ENCODE peak calls at places on chromosomes 6 and 20, in four cellular contexts. K is WTC11, U is K562, G is HepG2. A is an unnamed sample.
A peak's percentile ranks its signal among the peaks of the same experiment; 100 is the strongest.

GRCh38 chr6:133973109-133973971 is 20.3 kb downstream of the TBPL1 start:
- DNase-seq in K (no peak), U (peak; percentile 74), G (peak; percentile 58), A (peak; percentile 28)

GRCh38 chr6:165641672-165642156 is 21.3 kb downstream of the PDE10A start:
- DNase-seq in G (no peak), U (no peak), K (no peak), A (no peak)

GRCh38 chr6:117477988-117478852 is 4.3 kb upstream of the DCBLD1 start:
- DNase-seq in U (peak; percentile 70), G (peak; percentile 97), K (peak; percentile 11), A (no peak)

GRCh38 chr6:39962831-39963230 is 28.6 kb upstream of the MOCS1 start:
- DNase-seq in K (no peak), G (no peak), U (no peak), A (no peak)

GRCh38 chr20:50108571-50109235 is 4.2 kb downstream of the UBE2V1 start:
- DNase-seq in G (no peak), U (no peak), K (no peak), A (no peak)

GRCh38 chr6:43774776-43775583 is 5.0 kb downstream of the VEGFA start:
- DNase-seq in U (peak; percentile 92), K (peak; percentile 85), G (peak; percentile 62), A (no peak)

GRCh38 chr6:163634514-163635171 is 220.1 kb downstream of the QKI start:
- DNase-seq in K (peak; percentile 24), U (no peak), G (no peak), A (no peak)

GRCh38 chr6:61809004-61809595 is 476.9 kb downstream of the KHDRBS2 start:
- DNase-seq in U (peak; percentile 4), K (no peak), G (peak; percentile 45), A (no peak)

GRCh38 chr6:136117081-136117480 is 133.0 kb downstream of the MTFR2 start:
- DNase-seq in G (no peak), U (no peak), K (no peak), A (no peak)

GRCh38 chr20:37163832-37164554 is 15.1 kb upstream of the RPN2 start:
- DNase-seq in U (no peak), G (no peak), K (no peak), A (no peak)

GRCh38 chr6:42692151-42692911 is 30.1 kb downstream of the PRPH2 start:
- DNase-seq in U (no peak), K (no peak), G (no peak), A (no peak)

GRCh38 chr20:43507150-43508080 is at the start of gene L3MBTL1:
- DNase-seq in G (peak; percentile 70), U (peak; percentile 78), K (peak; percentile 72), A (no peak)

GRCh38 chr6:112910256-112910655 is 563.1 kb downstream of the RFPL4B start:
- DNase-seq in U (no peak), G (no peak), K (no peak), A (no peak)

GRCh38 chr6:159033160-159034049 is 11.4 kb downstream of the TAGAP start:
- DNase-seq in G (peak; percentile 19), U (no peak), K (no peak), A (no peak)

GRCh38 chr6:7770111-7770510 is 44.2 kb downstream of the BMP6 start:
- DNase-seq in G (no peak), K (no peak), U (no peak), A (no peak)

GRCh38 chr6:53496797-53497196 is 48.1 kb downstream of the GCLC start:
- DNase-seq in U (no peak), K (no peak), G (no peak), A (no peak)

GRCh38 chr6:149233056-149233715 is 84.3 kb upstream of the TAB2 start:
- DNase-seq in U (peak; percentile 23), G (peak; percentile 63), K (no peak), A (no peak)

GRCh38 chr6:33313105-33313708 is 671 bp downstream of the TAPBP start:
- DNase-seq in G (no peak), U (peak; percentile 63), K (peak; percentile 47), A (no peak)

GRCh38 chr20:2867081-2867860 is 6.0 kb upstream of the PTPRA start:
- DNase-seq in U (no peak), G (no peak), K (no peak), A (no peak)

GRCh38 chr6:138896104-138896756 is 91.8 kb downstream of the REPS1 start:
- DNase-seq in K (no peak), U (no peak), G (no peak), A (no peak)

GRCh38 chr6:107741191-107741680 is 82.9 kb downstream of the SCML4 start:
- DNase-seq in U (no peak), K (no peak), G (no peak), A (no peak)

GRCh38 chr6:160412993-160413392 is 64.8 kb downstream of the SLC22A3 start:
- DNase-seq in G (no peak), U (no peak), K (no peak), A (no peak)

GRCh38 chr6:88653936-88654335 is 309.5 kb downstream of the RNGTT start:
- DNase-seq in K (no peak), U (no peak), G (no peak), A (no peak)

GRCh38 chr6:93318127-93318526 is 101.2 kb downstream of the EPHA7 start:
- DNase-seq in U (no peak), K (no peak), G (no peak), A (no peak)

GRCh38 chr6:156205678-156206077 is 571.5 kb upstream of the ARID1B start:
- DNase-seq in G (no peak), K (no peak), U (no peak), A (no peak)

GRCh38 chr6:31963921-31964320 is 4.9 kb downstream of the SKIC2 start:
- DNase-seq in K (no peak), G (no peak), U (no peak), A (no peak)

GRCh38 chr6:30885481-30885998 is 1.2 kb downstream of the DDR1 start:
- DNase-seq in K (no peak), U (peak; percentile 36), G (peak; percentile 70), A (no peak)

GRCh38 chr6:125597411-125598253 is 151.8 kb upstream of the HEY2 start:
- DNase-seq in G (no peak), K (no peak), U (no peak), A (no peak)

GRCh38 chr6:122352958-122353357 is 46.5 kb upstream of the HSF2 start:
- DNase-seq in G (no peak), K (no peak), U (no peak), A (no peak)

GRCh38 chr6:122347251-122347650 is 52.2 kb upstream of the HSF2 start:
- DNase-seq in U (no peak), G (no peak), K (no peak), A (no peak)
- TF ChIP-seq TCF7 in U (no peak), G (no peak), K (no peak), A (no peak)

DNA sequence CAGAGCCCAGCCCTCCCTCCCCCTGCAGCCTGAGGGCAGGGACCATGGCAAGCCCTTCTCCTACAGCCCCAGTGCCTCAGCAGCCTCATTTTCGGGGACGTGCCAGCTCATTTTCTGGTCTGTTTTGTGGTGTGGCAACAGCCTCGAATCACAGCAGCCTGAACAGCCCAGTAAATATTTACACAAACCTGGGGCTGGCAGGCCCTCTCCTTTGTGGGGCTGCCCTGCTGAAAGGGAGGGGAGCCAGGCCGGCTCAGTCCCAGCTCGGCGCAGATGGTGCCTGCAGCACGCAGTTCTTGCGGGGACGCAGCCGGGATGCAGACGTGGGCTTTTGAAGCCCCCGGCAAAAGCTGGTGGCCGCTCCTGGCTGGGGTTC is 259.8 kb downstream of the DLL1 start:
- DNase-seq in U (no peak), K (peak; percentile 4), G (no peak), A (no peak)
- TF ChIP-seq TCF7 in U (no peak), K (no peak), G (no peak), A (no peak)

DNA sequence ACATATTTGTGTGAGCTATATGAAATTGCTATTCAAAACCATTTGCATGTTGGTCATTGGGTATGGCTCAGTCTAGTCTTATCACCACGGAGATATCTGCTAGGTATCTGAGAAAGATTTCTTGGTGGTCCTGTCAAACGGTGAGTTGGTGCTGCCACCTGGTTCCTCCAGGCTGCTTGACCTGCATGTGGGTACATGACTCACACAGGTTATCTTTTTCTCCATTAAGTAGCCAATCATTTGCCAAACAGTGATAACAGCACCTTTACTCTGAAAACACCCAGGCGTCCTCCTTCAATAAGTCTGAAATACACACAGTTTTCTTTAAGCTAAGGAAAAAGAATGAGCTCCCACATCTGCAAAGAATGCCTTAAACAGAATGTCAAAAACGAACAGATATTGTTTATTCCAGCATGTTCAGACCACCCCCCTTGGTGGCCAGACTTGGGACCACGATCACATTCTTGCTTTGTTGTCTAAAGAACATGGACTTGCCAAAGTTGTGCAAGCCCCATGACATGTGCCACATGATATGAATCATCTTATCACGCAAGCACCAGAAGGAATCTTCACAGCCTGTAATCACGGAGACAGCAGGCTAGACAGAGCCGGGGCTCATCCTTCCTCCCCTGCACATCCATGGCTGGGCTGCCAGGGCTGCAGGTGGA is 200.7 kb upstream of the THBS2 start:
- DNase-seq in U (peak; percentile 42), G (peak; percentile 11), K (no peak), A (no peak)
- TF ChIP-seq TCF7 in U (no peak), G (no peak), K (no peak), A (no peak)

GRCh38 chr20:23875606-23876237 is 3.8 kb downstream of the CST5 start:
- DNase-seq in G (no peak), U (no peak), K (no peak), A (no peak)

GRCh38 chr20:23877524-23877923 is 2.0 kb downstream of the CST5 start:
- DNase-seq in K (no peak), U (no peak), G (no peak), A (no peak)

GRCh38 chr20:23878787-23879186 is 761 bp downstream of the CST5 start:
- DNase-seq in U (no peak), K (no peak), G (no peak), A (no peak)

GRCh38 chr20:23873370-23874015 is 6.1 kb downstream of the CST5 start:
- DNase-seq in K (no peak), U (no peak), G (no peak), A (no peak)

DNA sequence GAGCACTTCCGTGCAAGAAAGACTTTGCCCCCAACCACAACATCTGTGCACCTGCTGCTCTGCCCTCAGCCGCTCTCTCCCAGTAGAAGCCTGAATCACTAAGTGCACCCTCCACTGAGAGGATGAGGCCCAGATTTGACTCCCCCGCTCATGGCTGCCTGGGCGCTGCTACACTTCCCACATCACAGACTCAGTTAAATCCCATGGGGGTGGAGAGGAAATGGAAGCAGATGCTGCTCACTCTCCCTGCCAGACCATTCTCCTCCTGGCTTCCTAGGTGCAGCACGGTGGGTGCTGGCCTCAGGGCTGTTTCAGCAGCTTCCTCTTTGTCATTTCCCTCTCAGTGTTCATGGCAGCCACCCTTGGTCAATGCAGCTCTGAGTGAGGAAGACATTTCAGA is 4.8 kb downstream of the CST5 start:
- DNase-seq in K (no peak), G (no peak), U (no peak), A (no peak)
- TF ChIP-seq TCF7 in K (no peak), G (no peak), U (no peak), A (no peak)

GRCh38 chr20:52348434-52348833 is 156.9 kb upstream of the ZFP64 start:
- DNase-seq in G (no peak), U (no peak), K (no peak), A (no peak)
- TF ChIP-seq TCF7 in G (no peak), U (no peak), K (no peak), A (no peak)

DNA sequence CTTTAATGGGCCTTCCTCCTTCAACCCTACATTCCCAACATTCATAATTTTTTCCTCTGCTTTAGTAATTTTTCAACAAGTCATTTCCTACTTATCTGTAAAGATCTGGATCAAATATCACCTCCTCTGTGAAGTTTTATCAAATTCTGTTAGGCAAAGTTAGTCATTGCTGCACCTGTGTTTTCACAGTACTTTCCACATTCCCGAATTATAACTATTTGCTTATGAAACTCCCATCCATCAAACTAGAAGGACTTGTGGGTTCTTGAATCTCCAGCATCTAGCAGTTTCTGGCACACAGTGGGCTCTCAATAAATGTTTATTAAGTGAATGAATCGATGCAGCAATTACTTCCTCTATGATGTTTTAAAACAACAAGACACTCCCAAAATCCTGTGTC is 257.6 kb downstream of the HDGFL1 start:
- DNase-seq in G (no peak), K (no peak), U (no peak), A (no peak)
- TF ChIP-seq TCF7 in G (no peak), K (no peak), U (no peak), A (no peak)

A was measured in GM12878.